ENCODE peak calls at places on chromosomes 11 and 22, in nine cellular contexts. S, I, E, P, M, A, Z, G and T are unnamed samples.

GRCh38 chr22:42299586-42300285 is 29.3 kb upstream of the TCF20 start:
- DNase-seq in S (no peak), I (peak), E (no peak), P (no peak), M (peak), A (peak), Z (no peak), G (peak), T (no peak)

GRCh38 chr11:30914143-30914762 is 328.1 kb upstream of the MPPED2 start:
- DNase-seq in S (peak), I (no peak), E (peak), P (no peak), M (peak), A (no peak), Z (no peak), G (no peak), T (no peak)

GRCh38 chr11:10784229-10785145 is 24.2 kb downstream of the EIF4G2 start:
- DNase-seq in S (peak), I (no peak), E (no peak), P (no peak), M (no peak), A (no peak), Z (no peak), G (no peak), T (peak)

GRCh38 chr11:47689480-47689879 is 25.7 kb downstream of the AGBL2 start:
- DNase-seq in S (no peak), I (no peak), E (no peak), P (no peak), M (no peak), A (no peak), Z (no peak), G (no peak), T (no peak)

GRCh38 chr11:1879941-1880720 is 11.6 kb downstream of the PRR33 start:
- DNase-seq in S (no peak), I (no peak), E (no peak), P (no peak), M (no peak), A (no peak), Z (no peak), G (no peak), T (no peak)

GRCh38 chr11:859394-860131 is 16.9 kb downstream of the TSPAN4 start:
- DNase-seq in S (no peak), I (no peak), E (no peak), P (no peak), M (peak), A (no peak), Z (peak), G (no peak), T (peak)

GRCh38 chr11:62498492-62499286 is 47.9 kb downstream of the AHNAK start:
- DNase-seq in S (no peak), I (no peak), E (no peak), P (no peak), M (no peak), A (no peak), Z (no peak), G (no peak), T (no peak)

GRCh38 chr11:36509265-36509664 is 807 bp downstream of the TRAF6 start:
- DNase-seq in S (peak), I (no peak), E (peak), P (no peak), M (peak), A (no peak), Z (no peak), G (peak), T (no peak)

GRCh38 chr22:42887523-42888507 is 30.7 kb upstream of the ARFGAP3 start:
- DNase-seq in S (no peak), I (no peak), E (no peak), P (no peak), M (no peak), A (no peak), Z (no peak), G (no peak), T (no peak)

GRCh38 chr11:116330439-116331185 is 442.2 kb downstream of the BUD13 start:
- DNase-seq in S (no peak), I (no peak), E (no peak), P (no peak), M (no peak), A (no peak), Z (no peak), G (no peak), T (no peak)

GRCh38 chr11:103940542-103940941 is 95.9 kb upstream of the DDI1 start:
- DNase-seq in S (no peak), I (no peak), E (peak), P (no peak), M (no peak), A (no peak), Z (no peak), G (no peak), T (no peak)

GRCh38 chr11:4704790-4705334 is 278 bp downstream of the MMP26 start:
- DNase-seq in S (no peak), I (no peak), E (no peak), P (no peak), M (peak), A (no peak), Z (no peak), G (no peak), T (peak)

GRCh38 chr11:86990520-86990919 is 35.3 kb upstream of the FZD4 start:
- DNase-seq in S (peak), I (no peak), E (peak), P (no peak), M (no peak), A (no peak), Z (no peak), G (no peak), T (no peak)

GRCh38 chr11:113957016-113957415 is 17.9 kb upstream of the HTR3A start:
- DNase-seq in S (no peak), I (no peak), E (no peak), P (no peak), M (no peak), A (no peak), Z (peak), G (no peak), T (no peak)

GRCh38 chr11:105167244-105167643 is 27.7 kb upstream of the CARD18 start:
- DNase-seq in S (no peak), I (no peak), E (no peak), P (no peak), M (no peak), A (no peak), Z (no peak), G (no peak), T (no peak)

GRCh38 chr11:5992150-5992549 is 5.4 kb upstream of the OR52L1 start:
- DNase-seq in S (no peak), I (no peak), E (no peak), P (no peak), M (no peak), A (no peak), Z (no peak), G (no peak), T (no peak)

GRCh38 chr11:62033191-62034044 is 66.0 kb upstream of the FTH1 start:
- DNase-seq in S (no peak), I (no peak), E (peak), P (no peak), M (no peak), A (no peak), Z (no peak), G (no peak), T (no peak)

GRCh38 chr11:46903846-46904245 is 14.5 kb downstream of the LRP4 start:
- DNase-seq in S (no peak), I (no peak), E (no peak), P (no peak), M (no peak), A (no peak), Z (no peak), G (no peak), T (no peak)

GRCh38 chr11:6563667-6564066 is 39.7 kb downstream of the RRP8 start:
- DNase-seq in S (no peak), I (no peak), E (no peak), P (no peak), M (no peak), A (no peak), Z (no peak), G (no peak), T (no peak)

GRCh38 chr11:115501895-115502589 is 2.2 kb downstream of the CADM1 start:
- DNase-seq in S (peak), I (no peak), E (peak), P (no peak), M (peak), A (no peak), Z (no peak), G (no peak), T (peak)

GRCh38 chr11:47616726-47617416 is 22.7 kb upstream of the C1QTNF4 start:
- DNase-seq in S (no peak), I (no peak), E (peak), P (no peak), M (peak), A (no peak), Z (no peak), G (no peak), T (no peak)

GRCh38 chr11:68840661-68841653 is 759 bp downstream of the CPT1A start:
- DNase-seq in S (no peak), I (no peak), E (peak), P (no peak), M (no peak), A (no peak), Z (no peak), G (no peak), T (no peak)

GRCh38 chr22:34414467-34415440 is 494.5 kb upstream of the LARGE1 start:
- DNase-seq in S (peak), I (no peak), E (peak), P (no peak), M (peak), A (no peak), Z (peak), G (no peak), T (peak)

GRCh38 chr22:46766611-46767010 is 4.2 kb downstream of the TBC1D22A start:
- DNase-seq in S (no peak), I (no peak), E (no peak), P (no peak), M (no peak), A (no peak), Z (no peak), G (no peak), T (no peak)

GRCh38 chr11:19294444-19294843 is 53.7 kb upstream of the E2F8 start:
- DNase-seq in S (no peak), I (no peak), E (no peak), P (no peak), M (no peak), A (no peak), Z (no peak), G (no peak), T (no peak)

GRCh38 chr11:106467486-106467885 is 390.0 kb downstream of the AASDHPPT start:
- DNase-seq in S (no peak), I (no peak), E (no peak), P (no peak), M (no peak), A (no peak), Z (no peak), G (no peak), T (no peak)